ENCODE peak calls at places on chromosome 4, in seven cellular contexts. W is AG04450, L is HAP-1, J is mammary epithelial cell, Q is Ammon's horn, T is KBM-7, X is dermis blood vessel endothelial cell. F is an unnamed sample.

GRCh38 chr4:100742045-100742444 is 224.2 kb upstream of the EMCN start:
- DNase-seq in W (no peak), L (peak; percentile 30), J (peak; percentile 70), Q (peak; percentile 13), T (peak; percentile 4), X (peak; percentile 85), F (peak; percentile 18)

GRCh38 chr4:6029254-6029653 is 11.0 kb upstream of the C4orf50 start:
- DNase-seq in W (no peak), L (no peak), J (no peak), Q (no peak), T (no peak), X (no peak), F (no peak)

GRCh38 chr4:107736924-107737448 is 17.0 kb upstream of the PAPSS1 start:
- DNase-seq in W (no peak), L (peak; percentile 61), J (no peak), Q (peak; percentile 79), T (peak; percentile 47), X (peak; percentile 79), F (no peak)

GRCh38 chr4:72977936-72978485 is 91.5 kb downstream of the COX18 start:
- DNase-seq in W (no peak), L (no peak), J (peak; percentile 26), Q (no peak), T (no peak), X (no peak), F (no peak)

GRCh38 chr4:140238353-140239041 is 84.5 kb upstream of the MAML3 start:
- DNase-seq in W (peak; percentile 63), L (peak; percentile 75), J (peak; percentile 46), Q (peak; percentile 72), T (peak; percentile 78), X (no peak), F (no peak)

GRCh38 chr4:62881901-62882300 is 1527.3 kb downstream of the TECRL start:
- DNase-seq in W (no peak), L (no peak), J (no peak), Q (no peak), T (no peak), X (no peak), F (no peak)

GRCh38 chr4:8739820-8740665 is 131.6 kb downstream of the HMX1 start:
- DNase-seq in W (no peak), L (no peak), J (no peak), Q (peak; percentile 38), T (no peak), X (no peak), F (no peak)

GRCh38 chr4:148445903-148446261 is 3.7 kb upstream of the NR3C2 start:
- DNase-seq in W (no peak), L (no peak), J (no peak), Q (peak; percentile 45), T (no peak), X (no peak), F (no peak)

GRCh38 chr4:10521386-10521785 is 64.2 kb upstream of the ZNF518B start:
- DNase-seq in W (no peak), L (no peak), J (no peak), Q (no peak), T (no peak), X (no peak), F (no peak)

GRCh38 chr4:4182835-4183568 is 43.7 kb downstream of the OTOP1 start:
- DNase-seq in W (no peak), L (no peak), J (no peak), Q (no peak), T (peak; percentile 34), X (peak; percentile 44), F (no peak)

GRCh38 chr4:152115794-152116193 is 355.0 kb upstream of the GATB start:
- DNase-seq in W (no peak), L (no peak), J (no peak), Q (no peak), T (no peak), X (peak; percentile 65), F (no peak)

GRCh38 chr4:101279377-101279871 is 67.9 kb downstream of the PPP3CA start:
- DNase-seq in W (peak; percentile 86), L (no peak), J (no peak), Q (peak; percentile 47), T (peak; percentile 51), X (peak; percentile 78), F (peak; percentile 98)

GRCh38 chr4:2257361-2258001 is 4.4 kb downstream of the MXD4 start:
- DNase-seq in W (no peak), L (no peak), J (no peak), Q (no peak), T (no peak), X (no peak), F (no peak)

GRCh38 chr4:6420972-6421371 is 51.4 kb downstream of the PPP2R2C start:
- DNase-seq in W (no peak), L (no peak), J (no peak), Q (no peak), T (no peak), X (no peak), F (no peak)

GRCh38 chr4:30912098-30912719 is 192.0 kb downstream of the PCDH7 start:
- DNase-seq in W (peak; percentile 1), L (peak; percentile 92), J (no peak), Q (no peak), T (no peak), X (no peak), F (no peak)

GRCh38 chr4:8853249-8853648 is 18.4 kb downstream of the HMX1 start:
- DNase-seq in W (no peak), L (no peak), J (no peak), Q (no peak), T (no peak), X (no peak), F (no peak)

F was measured in AG09309.